ENCODE peak calls at places on chromosome X, in seven cellular contexts. X, F, M, I, B, Z and A are unnamed samples.

GRCh38 chrX:63743596-63743995 is 41.4 kb downstream of the ARHGEF9 start:
- DNase-seq in B (no peak), F (no peak), X (no peak), Z (no peak), I (no peak), M (no peak), A (no peak)

GRCh38 chrX:130555757-130556156 is 154.0 kb downstream of the RBMX2 start:
- DNase-seq in F (no peak), X (no peak), B (no peak), M (no peak), I (no peak), Z (no peak), A (no peak)

GRCh38 chrX:40773809-40774208 is 38.5 kb upstream of the MED14 start:
- DNase-seq in F (no peak), I (peak; percentile 51), Z (no peak), M (no peak), X (no peak), B (peak; percentile 47), A (no peak)

GRCh38 chrX:14902536-14902935 is 29.3 kb downstream of the MOSPD2 start:
- DNase-seq in X (no peak), I (no peak), M (no peak), F (no peak), Z (no peak), B (no peak), A (no peak)

GRCh38 chrX:51144828-51145442 is 187.7 kb upstream of the NUDT10 start:
- DNase-seq in X (peak; percentile 51), B (peak; percentile 25), M (no peak), F (no peak), Z (no peak), I (peak; percentile 1), A (peak; percentile 34)

GRCh38 chrX:25144043-25144940 is 128.5 kb upstream of the ARX start:
- DNase-seq in M (peak; percentile 48), I (peak; percentile 14), F (peak; percentile 26), B (peak; percentile 49), X (peak; percentile 56), Z (peak; percentile 63), A (peak; percentile 13)

GRCh38 chrX:25601323-25601722 is 536.8 kb upstream of the MAGEB18 start:
- DNase-seq in B (no peak), Z (no peak), I (no peak), M (no peak), X (no peak), F (no peak), A (no peak)

GRCh38 chrX:116204947-116205346 is 34.4 kb downstream of the AGTR2 start:
- DNase-seq in Z (no peak), M (no peak), X (no peak), B (peak; percentile 4), F (no peak), I (peak; percentile 2), A (peak; percentile 26)

GRCh38 chrX:24145340-24146186 is 4.0 kb upstream of the ZFX start:
- DNase-seq in F (no peak), I (peak; percentile 82), X (no peak), Z (no peak), B (peak; percentile 9), M (no peak), A (no peak)

GRCh38 chrX:34426334-34426733 is 230.8 kb downstream of the TMEM47 start:
- DNase-seq in X (peak; percentile 48), F (no peak), M (no peak), Z (no peak), B (peak; percentile 9), I (no peak), A (no peak)

GRCh38 chrX:12685541-12685940 is 105.7 kb upstream of the PRPS2 start:
- DNase-seq in B (no peak), X (no peak), F (no peak), I (no peak), Z (no peak), M (no peak), A (no peak)

GRCh38 chrX:13742397-13743176 is 8.0 kb downstream of the OFD1 start:
- DNase-seq in M (no peak), B (no peak), X (no peak), Z (no peak), I (no peak), F (no peak), A (peak; percentile 79)

GRCh38 chrX:98523026-98523425 is 1639.3 kb downstream of the RPA4 start:
- DNase-seq in B (no peak), Z (no peak), F (no peak), M (no peak), X (peak; percentile 39), I (no peak), A (no peak)

GRCh38 chrX:39814391-39814790 is 283.4 kb downstream of the BCOR start:
- DNase-seq in X (no peak), B (no peak), I (no peak), M (no peak), Z (no peak), F (no peak), A (peak; percentile 22)

GRCh38 chrX:69133561-69134542 is 31.4 kb downstream of the PJA1 start:
- DNase-seq in M (no peak), X (peak; percentile 81), B (peak; percentile 55), F (peak; percentile 8), I (peak; percentile 69), Z (no peak), A (no peak)

GRCh38 chrX:87338510-87338909 is 179.1 kb upstream of the KLHL4 start:
- DNase-seq in B (no peak), Z (no peak), I (no peak), X (no peak), M (no peak), F (no peak), A (peak; percentile 57)

GRCh38 chrX:125826080-125826479 is 340.0 kb downstream of the DCAF12L2 start:
- DNase-seq in X (no peak), Z (no peak), F (no peak), B (no peak), M (no peak), I (no peak), A (peak; percentile 52)

GRCh38 chrX:9861711-9862110 is 75.5 kb downstream of the SHROOM2 start:
- DNase-seq in I (no peak), M (no peak), Z (no peak), F (no peak), X (no peak), B (no peak), A (no peak)

GRCh38 chrX:71366674-71367256 is 608 bp downstream of the TAF1 start:
- DNase-seq in B (peak; percentile 17), M (peak; percentile 39), X (no peak), I (no peak), F (peak; percentile 5), Z (no peak), A (peak; percentile 26)

GRCh38 chrX:65581661-65582339 is 47.2 kb upstream of the LAS1L start:
- DNase-seq in M (peak; percentile 45), B (peak; percentile 44), I (peak; percentile 31), X (peak; percentile 62), F (peak; percentile 61), Z (peak; percentile 68), A (peak; percentile 64)

GRCh38 chrX:42385730-42386129 is 392.2 kb downstream of the PPP1R2C start:
- DNase-seq in Z (no peak), I (no peak), X (no peak), F (no peak), M (no peak), B (no peak), A (no peak)

GRCh38 chrX:121546317-121546716 is 498.9 kb downstream of the GLUD2 start:
- DNase-seq in F (no peak), I (no peak), X (no peak), B (no peak), M (no peak), Z (no peak), A (no peak)

GRCh38 chrX:18995216-18995615 is 11.3 kb upstream of the PHKA2 start:
- DNase-seq in F (no peak), X (no peak), M (no peak), B (peak; percentile 50), I (peak; percentile 79), Z (no peak), A (no peak)

GRCh38 chrX:37825225-37825842 is 22.0 kb downstream of the DYNLT3 start:
- DNase-seq in B (peak; percentile 35), X (peak; percentile 25), Z (no peak), I (no peak), M (no peak), F (peak; percentile 5), A (peak; percentile 53)

GRCh38 chrX:17082831-17083230 is 136.4 kb downstream of the REPS2 start:
- DNase-seq in I (no peak), B (no peak), M (no peak), Z (no peak), F (no peak), X (no peak), A (peak; percentile 54)

DNA sequence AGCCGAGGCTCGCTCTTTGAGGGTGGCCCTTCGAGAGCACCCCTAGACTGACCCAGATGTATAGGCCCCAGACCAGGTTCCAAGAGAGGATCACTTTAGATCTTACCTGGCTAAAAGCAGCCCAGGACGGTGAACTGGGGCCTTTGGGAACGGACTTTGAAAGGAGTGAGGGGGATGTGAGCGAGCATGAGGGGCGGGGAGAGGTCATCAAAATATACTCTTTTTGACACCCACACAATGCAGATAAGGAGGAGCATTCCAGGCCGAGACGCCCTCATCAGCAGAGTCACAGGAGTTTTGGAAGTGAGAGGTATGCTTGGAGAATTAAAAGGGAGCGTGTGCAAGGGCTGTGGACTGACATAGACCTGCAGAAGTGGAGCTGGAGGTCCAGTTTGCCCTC is 528 bp downstream of the NSDHL start:
- DNase-seq in I (no peak), M (no peak), B (no peak), Z (no peak), F (no peak), X (no peak), A (no peak)
- H3K27ac ChIP-seq in I (peak overlapping the region; percentile 68), M (peak overlapping the region; percentile 76), B (peak overlapping the region; percentile 42), Z (peak overlapping the region; percentile 59), F (peak overlapping the region; percentile 78), X (no peak overlapping the region), A (peak overlapping the region; percentile 10)

DNA sequence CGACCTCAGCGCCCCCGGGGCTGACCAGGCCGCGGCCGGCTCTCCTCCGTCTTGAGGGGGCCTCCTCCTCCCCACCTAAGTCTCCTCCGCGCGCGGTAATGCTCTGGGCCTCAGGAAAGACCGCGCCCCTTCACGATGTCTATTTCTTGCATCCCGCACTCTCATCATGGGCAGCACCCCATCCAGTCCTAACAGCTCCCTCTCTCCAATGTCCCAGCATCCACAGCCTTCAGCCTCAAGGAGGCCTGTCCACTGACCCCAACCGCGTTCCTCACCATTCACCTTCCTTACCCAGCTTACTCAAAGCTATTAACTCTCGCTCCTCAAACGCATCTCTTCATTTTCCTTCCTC is 77.5 kb downstream of the MAGED4 start:
- DNase-seq in F (no peak), X (no peak), I (no peak), Z (no peak), B (no peak), M (no peak), A (no peak)
- H3K27ac ChIP-seq in F (peak overlapping the region; percentile 89), X (no peak overlapping the region), I (peak overlapping the region; percentile 87), Z (peak overlapping the region; percentile 74), B (peak overlapping the region; percentile 77), M (peak overlapping the region; percentile 88), A (peak overlapping the region; percentile 80)

GRCh38 chrX:46792826-46793195 is 33.9 kb upstream of the SLC9A7 start:
- DNase-seq in Z (no peak), I (no peak), B (no peak), X (no peak), F (no peak), M (no peak), A (no peak)
- H3K27ac ChIP-seq in Z (peak overlapping the region; percentile 41), I (peak overlapping the region; percentile 97), B (peak overlapping the region; percentile 99), X (no peak overlapping the region), F (no peak overlapping the region), M (no peak overlapping the region), A (no peak overlapping the region)

GRCh38 chrX:53082773-53083616 is 828 bp downstream of the TSPYL2 start:
- DNase-seq in I (no peak), F (no peak), Z (peak; percentile 74), X (no peak), M (no peak), B (no peak), A (no peak)
- H3K27ac ChIP-seq in I (peak overlapping the region; percentile 65), F (peak overlapping the region; percentile 84), Z (peak overlapping the region; percentile 92), X (no peak overlapping the region), M (peak overlapping the region; percentile 89), B (peak overlapping the region; percentile 79), A (no peak overlapping the region)